ENCODE peak calls at places on chromosomes 1 and 21, in four cellular contexts. Y is cardiac muscle cell, H is BJ, P is fibroblast of lung. W is an unnamed sample.

GRCh38 chr1:193185206-193185605 is 1.2 kb downstream of the B3GALT2 start:
- DNase-seq in Y (no peak), H (no peak), P (no peak), W (no peak)

GRCh38 chr1:201597551-201598230 is 58.8 kb downstream of the NAV1 start:
- DNase-seq in Y (no peak), H (no peak), P (no peak), W (no peak)

GRCh38 chr1:199226163-199226562 is 587.3 kb downstream of the PTPRC start:
- DNase-seq in Y (no peak), H (no peak), P (peak; percentile 74), W (peak; percentile 72)

GRCh38 chr21:7917729-7918128 is 2603.7 kb upstream of the TPTE start:
- DNase-seq in Y (no peak), H (no peak), P (no peak), W (peak; percentile 34)

GRCh38 chr21:21200103-21200938 is 202.1 kb downstream of the NCAM2 start:
- DNase-seq in Y (no peak), H (peak; percentile 95), P (peak; percentile 100), W (no peak)

GRCh38 chr1:17615157-17615556 is 75.7 kb downstream of the ARHGEF10L start:
- DNase-seq in Y (no peak), H (no peak), P (no peak), W (no peak)

GRCh38 chr1:230286166-230286889 is 139.8 kb downstream of the PGBD5 start:
- DNase-seq in Y (no peak), H (no peak), P (no peak), W (no peak)

GRCh38 chr1:28045777-28046176 is 42.6 kb downstream of the EYA3 start:
- DNase-seq in Y (no peak), H (no peak), P (no peak), W (peak; percentile 20)

GRCh38 chr1:214287884-214288283 is 6.9 kb downstream of the SMYD2 start:
- DNase-seq in Y (no peak), H (no peak), P (no peak), W (no peak)

GRCh38 chr1:233355841-233356704 is 28.5 kb downstream of the MAP3K21 start:
- DNase-seq in Y (no peak), H (no peak), P (no peak), W (no peak)

GRCh38 chr21:35810431-35810970 is 249.8 kb downstream of the SETD4 start:
- DNase-seq in Y (no peak), H (no peak), P (no peak), W (no peak)

GRCh38 chr1:173117108-173117633 is 66.4 kb upstream of the TNFSF18 start:
- DNase-seq in Y (no peak), H (no peak), P (no peak), W (no peak)

GRCh38 chr1:218369688-218370511 is 24.8 kb downstream of the TGFB2 start:
- DNase-seq in Y (no peak), H (no peak), P (peak; percentile 90), W (peak; percentile 74)

GRCh38 chr21:45615145-45615711 is 28.3 kb upstream of the PCBP3 start:
- DNase-seq in Y (no peak), H (no peak), P (peak; percentile 45), W (peak; percentile 15)

GRCh38 chr1:48048064-48048463 is 50.9 kb upstream of the TRABD2B start:
- DNase-seq in Y (no peak), H (no peak), P (peak; percentile 51), W (peak; percentile 79)

GRCh38 chr1:1872329-1872994 is 18.4 kb downstream of the GNB1 start:
- DNase-seq in Y (no peak), H (no peak), P (no peak), W (no peak)

GRCh38 chr1:247266053-247266452 is 10.2 kb downstream of the VN1R5 start:
- DNase-seq in Y (no peak), H (no peak), P (peak; percentile 13), W (peak; percentile 3)

GRCh38 chr1:65650682-65651081 is 142.0 kb upstream of the PDE4B start:
- DNase-seq in Y (no peak), H (no peak), P (no peak), W (no peak)

GRCh38 chr21:34644815-34645214 is 24.0 kb upstream of the CLIC6 start:
- DNase-seq in Y (no peak), H (no peak), P (no peak), W (no peak)

GRCh38 chr21:27769763-27770162 is 802.9 kb upstream of the ADAMTS5 start:
- DNase-seq in Y (no peak), H (no peak), P (no peak), W (no peak)

GRCh38 chr1:193264313-193265065 is 78.1 kb upstream of the B3GALT2 start:
- DNase-seq in Y (no peak), H (no peak), P (peak; percentile 72), W (peak; percentile 76)

GRCh38 chr1:80217377-80217986 is 1211.0 kb upstream of the ADGRL4 start:
- DNase-seq in Y (peak; percentile 59), H (no peak), P (peak; percentile 59), W (peak; percentile 70)

GRCh38 chr1:43980255-43981134 is 1.5 kb downstream of the B4GALT2 start:
- DNase-seq in Y (no peak), H (no peak), P (peak; percentile 57), W (peak; percentile 80)

W was measured in mammary epithelial cell.